ENCODE peak calls at places on chromosomes 12 and 14, in four cellular contexts. R, Y, I and Z are unnamed samples. For H3K9me3, the result is how much of the 10 kb centered on the place peaks cover.

GRCh38 chr12:1162083-1162760 is 171.2 kb downstream of the ERC1 start:
- DNase-seq in R (no peak), Y (no peak), I (no peak), Z (no peak)

GRCh38 chr12:58919271-58920101 is 818 bp downstream of the LRIG3 start:
- DNase-seq in R (peak), I (peak), Y (peak), Z (peak)

GRCh38 chr12:42482086-42482819 is 107.3 kb downstream of the PRICKLE1 start:
- DNase-seq in Y (peak), R (peak), I (peak), Z (peak)

GRCh38 chr14:37865719-37866549 is 270.5 kb downstream of the TTC6 start:
- DNase-seq in I (no peak), Y (no peak), R (no peak), Z (no peak)

GRCh38 chr12:52231305-52232232 is 1.5 kb upstream of the KRT7 start:
- DNase-seq in R (peak), Y (no peak), I (no peak), Z (peak)

GRCh38 chr14:100416921-100417451 is 93.8 kb downstream of the SLC25A47 start:
- DNase-seq in I (no peak), Y (peak), R (peak), Z (no peak)

GRCh38 chr12:119302334-119303132 is 32.0 kb upstream of the CCDC60 start:
- DNase-seq in Y (no peak), R (no peak), I (no peak), Z (no peak)

GRCh38 chr14:68522510-68523325 is 270.1 kb downstream of the ZFP36L1 start:
- DNase-seq in Y (no peak), R (no peak), I (no peak), Z (no peak)

GRCh38 chr12:15131462-15131861 is 89.8 kb downstream of the RERG start:
- DNase-seq in Y (peak), R (no peak), I (no peak), Z (no peak)

GRCh38 chr12:6891637-6892036 is 13.0 kb upstream of the LRRC23 start:
- DNase-seq in Y (no peak), R (no peak), I (no peak), Z (no peak)

GRCh38 chr14:52879958-52880357 is 70.9 kb downstream of the FERMT2 start:
- DNase-seq in R (no peak), I (no peak), Y (peak), Z (no peak)

GRCh38 chr12:685388-685787 is 22.1 kb upstream of the NINJ2 start:
- DNase-seq in Y (peak), R (no peak), I (no peak), Z (no peak)

GRCh38 chr14:31109257-31109656 is 83.1 kb upstream of the STRN3 start:
- DNase-seq in Y (no peak), I (no peak), R (no peak), Z (no peak)

GRCh38 chr14:61374284-61374683 is 52.9 kb downstream of the PRKCH start:
- DNase-seq in Y (no peak), I (no peak), R (no peak), Z (no peak)

GRCh38 chr14:99055019-99055418 is 217.0 kb downstream of the BCL11B start:
- DNase-seq in R (no peak), I (no peak), Y (no peak), Z (no peak)

GRCh38 chr12:95014554-95014953 is 11.1 kb upstream of the NDUFA12 start:
- DNase-seq in Y (no peak), R (no peak), I (no peak), Z (no peak)

GRCh38 chr14:104822821-104823615 is 22.1 kb downstream of the ZBTB42 start:
- DNase-seq in Y (no peak), I (no peak), R (peak), Z (no peak)

GRCh38 chr12:111068281-111068680 is 147.9 kb upstream of the MYL2 start:
- DNase-seq in I (no peak), R (no peak), Y (no peak), Z (no peak)

GRCh38 chr14:33061667-33062325 is 123.1 kb downstream of the NPAS3 start:
- DNase-seq in Y (no peak), I (no peak), R (no peak), Z (no peak)

GRCh38 chr12:104416160-104416559 is 40.6 kb upstream of the CHST11 start:
- DNase-seq in Y (no peak), R (no peak), I (no peak), Z (no peak)

GRCh38 chr14:96235426-96235825 is 20.6 kb upstream of the BDKRB1 start:
- DNase-seq in R (no peak), I (no peak), Y (no peak), Z (no peak)

GRCh38 chr12:5094550-5094949 is 50.9 kb downstream of the KCNA5 start:
- DNase-seq in I (no peak), Y (peak), R (no peak), Z (no peak)

GRCh38 chr12:62191747-62192485 is 68.3 kb upstream of the USP15 start:
- DNase-seq in R (peak), I (no peak), Y (no peak), Z (no peak)

GRCh38 chr12:817941-818600 is 65.7 kb downstream of the WNK1 start:
- DNase-seq in I (no peak), Y (no peak), R (no peak), Z (no peak)

GRCh38 chr12:102197789-102198188 is at the start of gene PMCH:
- DNase-seq in Y (peak), R (no peak), I (no peak), Z (no peak)

GRCh38 chr12:105352049-105352448 is 21.6 kb downstream of the C12orf75 start:
- DNase-seq in Y (no peak), I (no peak), R (no peak), Z (no peak)

GRCh38 chr14:74852922-74853530 is 22.9 kb downstream of the PROX2 start:
- DNase-seq in Y (peak), R (no peak), I (no peak), Z (no peak)

GRCh38 chr12:63844391-63845341 is at the start of gene SRGAP1:
- DNase-seq in I (peak), R (peak), Y (peak), Z (peak)

GRCh38 chr12:12357697-12358476 is 1.0 kb downstream of the BORCS5 start:
- DNase-seq in Y (peak), R (no peak), I (no peak), Z (no peak)

GRCh38 chr12:102120886-102121285 is 903 bp downstream of the PARPBP start:
- DNase-seq in I (no peak), R (no peak), Y (peak), Z (no peak)

GRCh38 chr14:76867536-76868452 is 41.6 kb downstream of the LRRC74A start:
- DNase-seq in I (no peak), Y (no peak), R (peak), Z (no peak)

GRCh38 chr14:72649603-72650227 is 244.2 kb downstream of the DPF3 start:
- DNase-seq in I (no peak), Y (no peak), R (no peak), Z (no peak)

GRCh38 chr12:11684811-11685210 is 35.3 kb downstream of the ETV6 start:
- DNase-seq in I (no peak), R (no peak), Y (no peak), Z (no peak)

GRCh38 chr12:3592856-3593625 is 102.0 kb downstream of the PRMT8 start:
- DNase-seq in Y (no peak), I (no peak), R (peak), Z (no peak)

GRCh38 chr14:57747036-57747435 is 118.9 kb downstream of the SLC35F4 start:
- DNase-seq in R (no peak), Y (no peak), I (no peak), Z (peak)

GRCh38 chr12:74890237-74890599 is 319.4 kb downstream of the KCNC2 start:
- DNase-seq in R (no peak), I (no peak), Y (peak), Z (peak)

GRCh38 chr12:52321433-52321832 is 235 bp upstream of the KRT83 start:
- DNase-seq in R (peak), I (no peak), Y (no peak), Z (no peak)

GRCh38 chr12:109289004-109289403 is 20.1 kb downstream of the FOXN4 start:
- DNase-seq in Y (no peak), R (no peak), I (no peak), Z (no peak)

GRCh38 chr12:109288571-109288970 is 20.5 kb downstream of the FOXN4 start:
- DNase-seq in R (no peak), Y (no peak), I (no peak), Z (no peak)

GRCh38 chr12:109286652-109287051 is 22.4 kb downstream of the FOXN4 start:
- DNase-seq in I (no peak), Y (no peak), R (no peak), Z (no peak)

GRCh38 chr12:109287181-109287580 is 21.9 kb downstream of the FOXN4 start:
- DNase-seq in R (no peak), I (no peak), Y (no peak), Z (no peak)

DNA sequence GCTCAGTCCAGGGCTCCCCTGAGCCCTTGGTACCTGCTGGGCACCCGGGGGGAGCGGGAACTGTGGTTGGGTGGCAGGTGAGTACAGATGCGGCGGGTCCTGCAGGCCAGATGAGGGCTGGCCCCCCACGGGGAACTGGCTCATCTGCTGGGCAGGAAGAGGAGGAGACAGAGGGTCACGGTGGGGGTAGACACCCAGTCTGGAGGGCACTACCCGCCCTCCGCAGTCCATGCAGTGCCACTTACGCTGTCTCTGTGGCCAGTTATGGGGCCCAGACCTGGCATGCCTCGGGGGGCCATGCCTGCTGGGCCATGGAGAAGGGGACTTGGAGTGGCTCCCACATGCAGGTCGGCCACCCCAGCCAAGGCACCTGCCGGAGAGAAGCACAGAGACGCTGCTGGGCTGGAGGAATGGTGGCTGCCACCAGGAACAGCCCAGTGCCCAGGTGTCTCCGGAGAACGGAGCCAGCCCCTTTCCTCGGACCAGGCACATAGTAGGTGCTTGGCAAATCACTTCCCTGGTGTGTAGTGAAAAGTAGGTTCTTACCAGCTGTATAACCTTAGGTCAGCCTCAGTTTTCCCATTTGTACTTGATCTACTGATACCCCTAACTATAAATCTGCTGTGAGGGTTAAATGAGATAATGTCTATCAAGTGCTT is 21.1 kb downstream of the FOXN4 start:
- DNase-seq in I (no peak), R (no peak), Y (no peak), Z (no peak)
- H3K9me3 ChIP-seq in I (under half), R (under half), Y (under half), Z (under half)

GRCh38 chr14:92609955-92610354 is 96.4 kb downstream of the RIN3 start:
- DNase-seq in R (no peak), I (no peak), Y (no peak), Z (no peak)

GRCh38 chr14:92605274-92605940 is 91.8 kb downstream of the RIN3 start:
- DNase-seq in I (no peak), Y (no peak), R (no peak), Z (no peak)

GRCh38 chr14:92607702-92608429 is 94.3 kb downstream of the RIN3 start:
- DNase-seq in I (no peak), R (no peak), Y (peak), Z (no peak)

GRCh38 chr14:92610849-92611271 is 97.3 kb downstream of the RIN3 start:
- DNase-seq in R (no peak), I (no peak), Y (no peak), Z (no peak)

GRCh38 chr14:92607251-92607650 is 93.7 kb downstream of the RIN3 start:
- DNase-seq in Y (no peak), I (no peak), R (no peak), Z (no peak)
- H3K27ac ChIP-seq in Y (no peak), I (no peak), R (no peak), Z (no peak)

GRCh38 chr14:27056586-27056985 is 458.8 kb upstream of the NOVA1 start:
- DNase-seq in I (no peak), R (no peak), Y (no peak), Z (no peak)
- H3K9me3 ChIP-seq in I (under half), R (under half), Y (under half), Z (under half)

DNA sequence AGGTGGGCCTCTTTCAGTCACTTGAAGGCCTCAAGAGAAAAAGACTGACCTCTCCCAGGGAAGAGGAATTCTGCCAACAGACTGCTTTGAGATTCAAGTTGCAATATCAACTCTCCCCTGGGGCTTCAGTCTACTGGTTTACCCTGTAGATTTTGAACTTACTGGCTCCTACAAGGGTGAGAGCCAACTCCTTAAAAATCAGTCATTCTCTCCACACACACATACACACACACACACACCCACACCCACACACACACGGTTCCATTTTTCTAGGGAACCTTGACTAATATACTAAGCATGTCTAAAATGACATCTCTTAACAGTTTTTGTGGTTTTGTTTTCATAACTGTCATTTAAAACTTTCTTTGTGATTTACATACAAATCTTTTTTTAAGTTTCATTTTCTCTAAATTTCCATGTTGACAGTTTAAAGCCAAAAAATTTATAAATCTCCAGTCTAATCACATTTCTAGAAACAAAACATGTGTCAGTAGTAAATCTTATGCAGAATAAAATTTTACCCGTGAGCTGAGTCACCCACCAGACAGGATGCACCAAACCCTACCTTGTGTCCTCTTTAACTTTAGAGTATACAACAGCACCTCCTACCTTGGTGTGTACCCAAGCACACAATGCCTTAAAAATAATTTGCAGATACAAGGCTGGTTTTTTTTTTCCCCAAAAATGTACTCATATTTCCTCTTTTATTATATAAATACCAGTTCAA is 394.6 kb downstream of the AEBP2 start:
- DNase-seq in R (no peak), I (no peak), Y (peak), Z (no peak)
- H3K27ac ChIP-seq in R (no peak), I (no peak), Y (no peak), Z (no peak)

GRCh38 chr12:107045186-107045585 is 48.2 kb downstream of the CRY1 start:
- DNase-seq in I (no peak), R (no peak), Y (no peak), Z (no peak)
- H3K9me3 ChIP-seq in I (under half), R (under half), Y (under half), Z (under half)

GRCh38 chr12:57590892-57591566 is at the start of gene PIP4K2C:
- DNase-seq in I (peak), Y (peak), R (peak), Z (peak)
- H3K27ac ChIP-seq in I (peak), Y (no peak), R (peak), Z (peak)

GRCh38 chr14:102182901-102183619 is 43.4 kb downstream of the WDR20 start:
- DNase-seq in Y (no peak), R (no peak), I (no peak), Z (no peak)

GRCh38 chr14:102187044-102187443 is 47.3 kb downstream of the WDR20 start:
- DNase-seq in I (no peak), R (no peak), Y (peak), Z (no peak)

GRCh38 chr14:102183922-102184677 is 44.4 kb downstream of the WDR20 start:
- DNase-seq in I (no peak), Y (no peak), R (no peak), Z (no peak)

GRCh38 chr14:102185360-102185759 is 45.7 kb downstream of the WDR20 start:
- DNase-seq in Y (no peak), R (no peak), I (no peak), Z (no peak)

DNA sequence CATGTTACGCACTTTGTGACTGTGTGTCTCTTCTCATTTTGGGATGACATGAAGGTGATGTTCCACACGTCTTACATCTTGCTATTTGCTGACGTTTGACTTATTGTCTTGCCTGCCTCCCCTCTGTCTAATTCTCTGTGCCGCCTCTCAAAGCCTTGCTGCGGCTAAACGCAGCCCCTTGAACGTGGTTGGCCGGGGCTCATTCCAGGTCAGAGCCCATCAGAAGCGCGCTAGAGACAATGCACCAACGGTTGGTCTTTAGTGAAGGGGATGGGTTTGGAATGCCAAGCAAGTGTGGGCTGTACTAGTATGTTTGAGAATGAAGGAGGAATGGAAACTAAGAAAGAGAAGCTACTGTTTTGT is 45.0 kb downstream of the WDR20 start:
- DNase-seq in Y (no peak), I (no peak), R (no peak), Z (no peak)
- H3K9me3 ChIP-seq in Y (under half), I (under half), R (under half), Z (under half)

GRCh38 chr12:44584625-44585024 is 291.5 kb downstream of the NELL2 start:
- DNase-seq in I (no peak), R (no peak), Y (no peak), Z (no peak)

GRCh38 chr12:44582521-44582920 is 293.6 kb downstream of the NELL2 start:
- DNase-seq in I (no peak), Y (no peak), R (no peak), Z (no peak)

DNA sequence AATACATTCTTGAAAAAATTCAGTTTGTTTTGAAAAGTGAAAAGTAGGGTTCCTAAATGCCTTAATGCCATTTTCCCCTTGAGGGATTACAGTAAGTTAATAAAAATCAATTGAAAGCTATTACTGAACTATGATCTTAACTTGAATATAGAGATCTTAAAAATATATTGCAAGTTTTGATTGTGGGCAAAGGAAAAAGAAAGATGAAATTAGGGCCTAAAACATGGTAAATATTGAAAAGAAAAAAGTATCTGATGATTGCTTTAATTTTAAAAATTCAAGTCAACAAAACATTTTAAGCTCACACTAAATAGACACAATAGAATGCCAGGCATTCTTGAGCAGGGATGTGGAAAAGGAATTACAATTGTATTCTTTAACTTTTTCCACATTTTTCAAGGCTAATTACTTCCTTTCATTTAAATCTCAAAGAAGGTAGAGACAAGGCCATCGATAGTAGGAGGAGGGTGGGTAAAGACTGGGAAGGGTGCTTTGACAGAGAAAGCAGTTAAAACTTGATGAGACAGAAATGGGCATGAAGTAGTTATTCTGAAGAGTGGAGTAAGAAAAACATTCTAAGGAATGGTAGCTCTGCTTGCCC is 294.4 kb downstream of the NELL2 start:
- DNase-seq in I (no peak), R (no peak), Y (no peak), Z (no peak)
- H3K27ac ChIP-seq in I (no peak), R (no peak), Y (no peak), Z (no peak)